ENCODE peak calls at places on chromosomes 5 and 9, in seven cellular contexts. One of them, this sample, is unnamed.

GRCh38 chr5:179724163-179724562 is 8.5 kb upstream of the MAML1 start:
- DNase-seq in neural crest cell: no peak
- DNase-seq in non-pigmented ciliary epithelial cell: no peak
- DNase-seq in GM18507: no peak
- DNase-seq in M059J: no peak
- DNase-seq in stromal cell of bone marrow: no peak
- DNase-seq in T-helper 1 cell: no peak
- DNase-seq in this sample: no peak

GRCh38 chr9:20066120-20066519 is 277.3 kb upstream of the SLC24A2 start:
- DNase-seq in neural crest cell: no peak
- DNase-seq in non-pigmented ciliary epithelial cell: no peak
- DNase-seq in GM18507: no peak
- DNase-seq in M059J: no peak
- DNase-seq in stromal cell of bone marrow: no peak
- DNase-seq in T-helper 1 cell: no peak
- DNase-seq in this sample: no peak

GRCh38 chr5:157182143-157182757 is 1.6 kb downstream of the ITK start:
- DNase-seq in neural crest cell: no peak
- DNase-seq in non-pigmented ciliary epithelial cell: no peak
- DNase-seq in GM18507: no peak
- DNase-seq in M059J: no peak
- DNase-seq in stromal cell of bone marrow: no peak
- DNase-seq in T-helper 1 cell: no peak
- DNase-seq in this sample: no peak

GRCh38 chr9:85202596-85202995 is 533.1 kb downstream of the NTRK2 start:
- DNase-seq in neural crest cell: no peak
- DNase-seq in non-pigmented ciliary epithelial cell: no peak
- DNase-seq in GM18507: no peak
- DNase-seq in M059J: no peak
- DNase-seq in stromal cell of bone marrow: no peak
- DNase-seq in T-helper 1 cell: no peak
- DNase-seq in this sample: no peak

GRCh38 chr5:55847837-55848236 is 3.3 kb upstream of the IL31RA start:
- DNase-seq in neural crest cell: no peak
- DNase-seq in non-pigmented ciliary epithelial cell: no peak
- DNase-seq in GM18507: no peak
- DNase-seq in M059J: peak
- DNase-seq in stromal cell of bone marrow: no peak
- DNase-seq in T-helper 1 cell: no peak
- DNase-seq in this sample: no peak

GRCh38 chr5:42950466-42951168 is 89.5 kb downstream of the ANXA2R start:
- DNase-seq in neural crest cell: no peak
- DNase-seq in non-pigmented ciliary epithelial cell: peak
- DNase-seq in GM18507: peak
- DNase-seq in M059J: peak
- DNase-seq in stromal cell of bone marrow: peak
- DNase-seq in T-helper 1 cell: peak
- DNase-seq in this sample: peak

GRCh38 chr5:35316611-35317307 is 86.5 kb upstream of the PRLR start:
- DNase-seq in neural crest cell: no peak
- DNase-seq in non-pigmented ciliary epithelial cell: no peak
- DNase-seq in GM18507: no peak
- DNase-seq in M059J: peak
- DNase-seq in stromal cell of bone marrow: no peak
- DNase-seq in T-helper 1 cell: no peak
- DNase-seq in this sample: no peak

GRCh38 chr5:14108170-14108996 is 34.8 kb upstream of the TRIO start:
- DNase-seq in neural crest cell: peak
- DNase-seq in non-pigmented ciliary epithelial cell: peak
- DNase-seq in GM18507: peak
- DNase-seq in M059J: peak
- DNase-seq in stromal cell of bone marrow: peak
- DNase-seq in T-helper 1 cell: peak
- DNase-seq in this sample: peak

GRCh38 chr9:33135086-33135958 is 31.8 kb downstream of the B4GALT1 start:
- DNase-seq in neural crest cell: no peak
- DNase-seq in non-pigmented ciliary epithelial cell: no peak
- DNase-seq in GM18507: no peak
- DNase-seq in M059J: no peak
- DNase-seq in stromal cell of bone marrow: no peak
- DNase-seq in T-helper 1 cell: no peak
- DNase-seq in this sample: no peak

GRCh38 chr5:67537439-67538342 is 341.1 kb upstream of the CD180 start:
- DNase-seq in neural crest cell: no peak
- DNase-seq in non-pigmented ciliary epithelial cell: no peak
- DNase-seq in GM18507: no peak
- DNase-seq in M059J: peak
- DNase-seq in stromal cell of bone marrow: peak
- DNase-seq in T-helper 1 cell: no peak
- DNase-seq in this sample: no peak

GRCh38 chr9:129365196-129365595 is 187.1 kb upstream of the IER5L start:
- DNase-seq in neural crest cell: no peak
- DNase-seq in non-pigmented ciliary epithelial cell: no peak
- DNase-seq in GM18507: no peak
- DNase-seq in M059J: peak
- DNase-seq in stromal cell of bone marrow: peak
- DNase-seq in T-helper 1 cell: no peak
- DNase-seq in this sample: no peak

GRCh38 chr9:120360046-120360445 is 219.9 kb downstream of the CDK5RAP2 start:
- DNase-seq in neural crest cell: no peak
- DNase-seq in non-pigmented ciliary epithelial cell: no peak
- DNase-seq in GM18507: no peak
- DNase-seq in M059J: no peak
- DNase-seq in stromal cell of bone marrow: no peak
- DNase-seq in T-helper 1 cell: no peak
- DNase-seq in this sample: no peak

GRCh38 chr5:171924493-171925122 is 81.8 kb downstream of the FBXW11 start:
- DNase-seq in neural crest cell: no peak
- DNase-seq in non-pigmented ciliary epithelial cell: no peak
- DNase-seq in GM18507: no peak
- DNase-seq in M059J: no peak
- DNase-seq in stromal cell of bone marrow: no peak
- DNase-seq in T-helper 1 cell: no peak
- DNase-seq in this sample: no peak

GRCh38 chr9:130054820-130055219 is 1.1 kb downstream of the GPR107 start:
- DNase-seq in neural crest cell: no peak
- DNase-seq in non-pigmented ciliary epithelial cell: no peak
- DNase-seq in GM18507: no peak
- DNase-seq in M059J: no peak
- DNase-seq in stromal cell of bone marrow: no peak
- DNase-seq in T-helper 1 cell: no peak
- DNase-seq in this sample: no peak

GRCh38 chr5:85681871-85682270 is 935.9 kb upstream of the COX7C start:
- DNase-seq in neural crest cell: no peak
- DNase-seq in non-pigmented ciliary epithelial cell: no peak
- DNase-seq in GM18507: no peak
- DNase-seq in M059J: no peak
- DNase-seq in stromal cell of bone marrow: no peak
- DNase-seq in T-helper 1 cell: no peak
- DNase-seq in this sample: no peak

GRCh38 chr9:136259517-136259813 is 13.9 kb upstream of the QSOX2 start:
- DNase-seq in neural crest cell: no peak
- DNase-seq in non-pigmented ciliary epithelial cell: no peak
- DNase-seq in GM18507: no peak
- DNase-seq in M059J: no peak
- DNase-seq in stromal cell of bone marrow: no peak
- DNase-seq in T-helper 1 cell: no peak
- DNase-seq in this sample: no peak

GRCh38 chr9:129109952-129110739 is 447 bp downstream of the CRAT start:
- DNase-seq in neural crest cell: no peak
- DNase-seq in non-pigmented ciliary epithelial cell: no peak
- DNase-seq in GM18507: peak
- DNase-seq in M059J: peak
- DNase-seq in stromal cell of bone marrow: no peak
- DNase-seq in T-helper 1 cell: no peak
- DNase-seq in this sample: peak

GRCh38 chr5:59724482-59725392 is 168.8 kb downstream of the PDE4D start:
- DNase-seq in neural crest cell: peak
- DNase-seq in non-pigmented ciliary epithelial cell: no peak
- DNase-seq in GM18507: no peak
- DNase-seq in M059J: peak
- DNase-seq in stromal cell of bone marrow: no peak
- DNase-seq in T-helper 1 cell: peak
- DNase-seq in this sample: peak

GRCh38 chr5:57172466-57172961 is 1.3 kb upstream of the GPBP1 start:
- DNase-seq in neural crest cell: no peak
- DNase-seq in non-pigmented ciliary epithelial cell: no peak
- DNase-seq in GM18507: no peak
- DNase-seq in M059J: peak
- DNase-seq in stromal cell of bone marrow: no peak
- DNase-seq in T-helper 1 cell: peak
- DNase-seq in this sample: no peak

GRCh38 chr9:1050125-1050895 is at the start of gene DMRT2:
- DNase-seq in neural crest cell: peak
- DNase-seq in non-pigmented ciliary epithelial cell: peak
- DNase-seq in GM18507: no peak
- DNase-seq in M059J: peak
- DNase-seq in stromal cell of bone marrow: peak
- DNase-seq in T-helper 1 cell: peak
- DNase-seq in this sample: peak

GRCh38 chr5:154444559-154445421 is 1.0 kb upstream of the SAP30L start:
- DNase-seq in neural crest cell: peak
- DNase-seq in non-pigmented ciliary epithelial cell: no peak
- DNase-seq in GM18507: no peak
- DNase-seq in M059J: peak
- DNase-seq in stromal cell of bone marrow: no peak
- DNase-seq in T-helper 1 cell: peak
- DNase-seq in this sample: peak

GRCh38 chr9:130090915-130091314 is 37.2 kb downstream of the GPR107 start:
- DNase-seq in neural crest cell: no peak
- DNase-seq in non-pigmented ciliary epithelial cell: no peak
- DNase-seq in GM18507: no peak
- DNase-seq in M059J: no peak
- DNase-seq in stromal cell of bone marrow: no peak
- DNase-seq in T-helper 1 cell: no peak
- DNase-seq in this sample: no peak

GRCh38 chr9:130319944-130320696 is 54.6 kb downstream of the HMCN2 start:
- DNase-seq in neural crest cell: no peak
- DNase-seq in non-pigmented ciliary epithelial cell: no peak
- DNase-seq in GM18507: no peak
- DNase-seq in M059J: no peak
- DNase-seq in stromal cell of bone marrow: no peak
- DNase-seq in T-helper 1 cell: no peak
- DNase-seq in this sample: no peak

GRCh38 chr9:86639287-86639686 is 285.1 kb upstream of the TUT7 start:
- DNase-seq in neural crest cell: no peak
- DNase-seq in non-pigmented ciliary epithelial cell: no peak
- DNase-seq in GM18507: no peak
- DNase-seq in M059J: peak
- DNase-seq in stromal cell of bone marrow: no peak
- DNase-seq in T-helper 1 cell: no peak
- DNase-seq in this sample: no peak

GRCh38 chr5:172163346-172163745 is 24.7 kb downstream of the STK10 start:
- DNase-seq in neural crest cell: no peak
- DNase-seq in non-pigmented ciliary epithelial cell: no peak
- DNase-seq in GM18507: no peak
- DNase-seq in M059J: peak
- DNase-seq in stromal cell of bone marrow: no peak
- DNase-seq in T-helper 1 cell: no peak
- DNase-seq in this sample: no peak

GRCh38 chr9:127053908-127054307 is 68.5 kb downstream of the ANGPTL2 start:
- DNase-seq in neural crest cell: no peak
- DNase-seq in non-pigmented ciliary epithelial cell: no peak
- DNase-seq in GM18507: no peak
- DNase-seq in M059J: no peak
- DNase-seq in stromal cell of bone marrow: no peak
- DNase-seq in T-helper 1 cell: no peak
- DNase-seq in this sample: no peak

GRCh38 chr9:22107646-22108045 is 98.5 kb upstream of the CDKN2B start:
- DNase-seq in neural crest cell: no peak
- DNase-seq in non-pigmented ciliary epithelial cell: no peak
- DNase-seq in GM18507: no peak
- DNase-seq in M059J: no peak
- DNase-seq in stromal cell of bone marrow: no peak
- DNase-seq in T-helper 1 cell: no peak
- DNase-seq in this sample: no peak

This sample was measured in HuH-7.5.